ENCODE peak calls at places on chromosomes 3 and 15, in six cellular contexts. One of them, this sample, is unnamed.

GRCh38 chr15:82647835-82648256 is 683 bp upstream of the CPEB1 start:
- DNase-seq in H1: no peak
- DNase-seq in mesenchymal stem cell: no peak
- DNase-seq in IMR-90: no peak
- DNase-seq in H9: peak
- DNase-seq in neuronal stem cell: no peak
- DNase-seq in this sample: no peak

GRCh38 chr15:45112592-45113379 is 1.2 kb downstream of the DUOX2 start:
- DNase-seq in H9: peak
- DNase-seq in H1: peak
- DNase-seq in mesenchymal stem cell: no peak
- DNase-seq in IMR-90: no peak
- DNase-seq in neuronal stem cell: no peak
- DNase-seq in this sample: no peak

GRCh38 chr3:85228966-85229365 is 270.2 kb downstream of the CADM2 start:
- DNase-seq in mesenchymal stem cell: no peak
- DNase-seq in H1: no peak
- DNase-seq in neuronal stem cell: no peak
- DNase-seq in H9: no peak
- DNase-seq in IMR-90: no peak
- DNase-seq in this sample: no peak

GRCh38 chr3:75049581-75049980 is 435.1 kb upstream of the CNTN3 start:
- DNase-seq in H9: no peak
- DNase-seq in IMR-90: no peak
- DNase-seq in mesenchymal stem cell: no peak
- DNase-seq in H1: no peak
- DNase-seq in neuronal stem cell: no peak
- DNase-seq in this sample: no peak

GRCh38 chr3:170201527-170201926 is 20.0 kb upstream of the PHC3 start:
- DNase-seq in neuronal stem cell: no peak
- DNase-seq in IMR-90: no peak
- DNase-seq in H1: no peak
- DNase-seq in mesenchymal stem cell: no peak
- DNase-seq in H9: no peak
- DNase-seq in this sample: no peak

GRCh38 chr3:126304291-126304690 is 52.9 kb downstream of the KLF15 start:
- DNase-seq in H1: no peak
- DNase-seq in mesenchymal stem cell: no peak
- DNase-seq in IMR-90: no peak
- DNase-seq in neuronal stem cell: no peak
- DNase-seq in H9: no peak
- DNase-seq in this sample: no peak

GRCh38 chr3:107392549-107393165 is 15.4 kb downstream of the CCDC54 start:
- DNase-seq in H9: no peak
- DNase-seq in H1: no peak
- DNase-seq in neuronal stem cell: no peak
- DNase-seq in IMR-90: peak
- DNase-seq in mesenchymal stem cell: peak
- DNase-seq in this sample: peak

GRCh38 chr3:192883512-192883911 is 34.1 kb downstream of the MB21D2 start:
- DNase-seq in IMR-90: peak
- DNase-seq in mesenchymal stem cell: no peak
- DNase-seq in H9: no peak
- DNase-seq in neuronal stem cell: no peak
- DNase-seq in H1: no peak
- DNase-seq in this sample: no peak

GRCh38 chr15:71634820-71635219 is 175.5 kb upstream of the NR2E3 start:
- DNase-seq in H1: no peak
- DNase-seq in IMR-90: no peak
- DNase-seq in neuronal stem cell: peak
- DNase-seq in H9: no peak
- DNase-seq in mesenchymal stem cell: peak
- DNase-seq in this sample: no peak

GRCh38 chr15:60790641-60791040 is 311.7 kb upstream of the ICE2 start:
- DNase-seq in H1: no peak
- DNase-seq in H9: no peak
- DNase-seq in mesenchymal stem cell: no peak
- DNase-seq in IMR-90: no peak
- DNase-seq in neuronal stem cell: no peak
- DNase-seq in this sample: no peak

GRCh38 chr3:54202651-54203248 is 80.4 kb downstream of the CACNA2D3 start:
- DNase-seq in IMR-90: no peak
- DNase-seq in neuronal stem cell: no peak
- DNase-seq in H9: no peak
- DNase-seq in H1: no peak
- DNase-seq in mesenchymal stem cell: no peak
- DNase-seq in this sample: no peak

GRCh38 chr3:104437131-104437750 is 929.5 kb upstream of the ALCAM start:
- DNase-seq in H9: no peak
- DNase-seq in IMR-90: peak
- DNase-seq in neuronal stem cell: no peak
- DNase-seq in H1: no peak
- DNase-seq in mesenchymal stem cell: peak
- DNase-seq in this sample: peak

GRCh38 chr3:45689787-45690145 is 570 bp downstream of the SACM1L start:
- DNase-seq in mesenchymal stem cell: no peak
- DNase-seq in H1: no peak
- DNase-seq in neuronal stem cell: no peak
- DNase-seq in H9: no peak
- DNase-seq in IMR-90: no peak
- DNase-seq in this sample: no peak

GRCh38 chr3:32922078-32922477 is 29.4 kb upstream of the CCR4 start:
- DNase-seq in IMR-90: no peak
- DNase-seq in H1: no peak
- DNase-seq in neuronal stem cell: no peak
- DNase-seq in mesenchymal stem cell: no peak
- DNase-seq in H9: peak
- DNase-seq in this sample: no peak

GRCh38 chr3:192564611-192565010 is 162.7 kb downstream of the FGF12 start:
- DNase-seq in mesenchymal stem cell: no peak
- DNase-seq in IMR-90: no peak
- DNase-seq in H9: no peak
- DNase-seq in H1: no peak
- DNase-seq in neuronal stem cell: no peak
- DNase-seq in this sample: peak

GRCh38 chr3:12237912-12238650 is 50.8 kb upstream of the PPARG start:
- DNase-seq in H1: no peak
- DNase-seq in neuronal stem cell: no peak
- DNase-seq in mesenchymal stem cell: peak
- DNase-seq in H9: no peak
- DNase-seq in IMR-90: peak
- DNase-seq in this sample: no peak

GRCh38 chr15:29773000-29773399 is 49.3 kb downstream of the TJP1 start:
- DNase-seq in IMR-90: no peak
- DNase-seq in H9: no peak
- DNase-seq in H1: no peak
- DNase-seq in mesenchymal stem cell: no peak
- DNase-seq in neuronal stem cell: no peak
- DNase-seq in this sample: no peak

GRCh38 chr3:197430502-197430901 is 125.3 kb downstream of the BDH1 start:
- DNase-seq in IMR-90: no peak
- DNase-seq in neuronal stem cell: no peak
- DNase-seq in mesenchymal stem cell: peak
- DNase-seq in H1: no peak
- DNase-seq in H9: no peak
- DNase-seq in this sample: no peak

GRCh38 chr15:66619152-66619903 is 53.5 kb upstream of the LCTL start:
- DNase-seq in H9: peak
- DNase-seq in neuronal stem cell: peak
- DNase-seq in mesenchymal stem cell: peak
- DNase-seq in IMR-90: peak
- DNase-seq in H1: peak
- DNase-seq in this sample: peak

GRCh38 chr15:92811514-92811913 is 88.6 kb upstream of the CHD2 start:
- DNase-seq in mesenchymal stem cell: no peak
- DNase-seq in neuronal stem cell: no peak
- DNase-seq in H9: no peak
- DNase-seq in IMR-90: no peak
- DNase-seq in H1: no peak
- DNase-seq in this sample: peak

GRCh38 chr3:66253790-66254620 is 33.2 kb downstream of the SLC25A26 start:
- DNase-seq in neuronal stem cell: peak
- DNase-seq in H1: no peak
- DNase-seq in IMR-90: peak
- DNase-seq in H9: no peak
- DNase-seq in mesenchymal stem cell: peak
- DNase-seq in this sample: no peak

GRCh38 chr3:46895204-46895660 is 17.7 kb downstream of the PTH1R start:
- DNase-seq in H9: no peak
- DNase-seq in mesenchymal stem cell: peak
- DNase-seq in neuronal stem cell: no peak
- DNase-seq in H1: peak
- DNase-seq in IMR-90: peak
- DNase-seq in this sample: peak

GRCh38 chr3:128282392-128283196 is 129.3 kb downstream of the EEFSEC start:
- DNase-seq in neuronal stem cell: no peak
- DNase-seq in IMR-90: peak
- DNase-seq in H9: peak
- DNase-seq in mesenchymal stem cell: no peak
- DNase-seq in H1: peak
- DNase-seq in this sample: no peak

GRCh38 chr3:188594137-188594536 is 440.2 kb downstream of the LPP start:
- DNase-seq in neuronal stem cell: no peak
- DNase-seq in H9: no peak
- DNase-seq in mesenchymal stem cell: peak
- DNase-seq in IMR-90: peak
- DNase-seq in H1: no peak
- DNase-seq in this sample: peak

GRCh38 chr15:85405467-85405866 is 25.1 kb downstream of the AKAP13 start:
- DNase-seq in H1: no peak
- DNase-seq in H9: no peak
- DNase-seq in IMR-90: no peak
- DNase-seq in mesenchymal stem cell: no peak
- DNase-seq in neuronal stem cell: no peak
- DNase-seq in this sample: no peak

GRCh38 chr15:45199136-45199810 is 11.5 kb upstream of the SHF start:
- DNase-seq in H1: no peak
- DNase-seq in H9: peak
- DNase-seq in neuronal stem cell: peak
- DNase-seq in mesenchymal stem cell: peak
- DNase-seq in IMR-90: no peak
- DNase-seq in this sample: peak

GRCh38 chr3:99646107-99646435 is 7.7 kb downstream of the COL8A1 start:
- DNase-seq in H1: no peak
- DNase-seq in H9: no peak
- DNase-seq in neuronal stem cell: no peak
- DNase-seq in mesenchymal stem cell: no peak
- DNase-seq in IMR-90: no peak
- DNase-seq in this sample: no peak

DNA sequence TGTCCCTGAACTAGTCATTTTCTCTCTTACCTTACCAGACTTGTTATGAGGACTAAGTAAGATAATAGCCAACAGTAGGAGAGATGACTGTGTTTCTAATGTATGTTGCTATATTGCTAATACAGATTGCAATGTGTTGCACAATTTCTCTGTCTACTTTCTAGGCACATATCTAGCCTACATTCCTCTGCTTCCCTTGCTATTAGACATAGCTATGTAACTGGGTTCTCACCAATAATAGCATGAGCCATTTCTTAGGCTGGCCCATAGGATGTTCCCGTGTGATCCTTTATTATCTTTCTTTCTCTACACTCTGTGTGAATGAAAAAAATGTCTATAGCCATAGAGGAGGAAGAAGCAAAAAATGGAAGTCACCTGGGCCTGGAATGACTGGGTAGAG is 6.8 kb upstream of the LRRN1 start:
- DNase-seq in neuronal stem cell: no peak
- DNase-seq in H1: no peak
- DNase-seq in IMR-90: no peak
- DNase-seq in H9: no peak
- DNase-seq in mesenchymal stem cell: no peak
- DNase-seq in this sample: peak
- H4K91ac ChIP-seq in neuronal stem cell: no peak
- H4K91ac ChIP-seq in H1: no peak
- H4K91ac ChIP-seq in IMR-90: no peak
- H4K91ac ChIP-seq in H9: no peak
- H4K91ac ChIP-seq in mesenchymal stem cell: no peak
- H4K91ac ChIP-seq in this sample: no peak

GRCh38 chr3:67788396-67788795 is 134.0 kb upstream of the SUCLG2 start:
- DNase-seq in IMR-90: no peak
- DNase-seq in H9: no peak
- DNase-seq in neuronal stem cell: no peak
- DNase-seq in mesenchymal stem cell: no peak
- DNase-seq in H1: no peak
- DNase-seq in this sample: no peak

GRCh38 chr3:67790043-67790442 is 135.6 kb upstream of the SUCLG2 start:
- DNase-seq in mesenchymal stem cell: peak
- DNase-seq in H9: peak
- DNase-seq in neuronal stem cell: peak
- DNase-seq in IMR-90: peak
- DNase-seq in H1: peak
- DNase-seq in this sample: peak

GRCh38 chr3:67791620-67792019 is 137.2 kb upstream of the SUCLG2 start:
- DNase-seq in H1: no peak
- DNase-seq in neuronal stem cell: no peak
- DNase-seq in H9: no peak
- DNase-seq in IMR-90: no peak
- DNase-seq in mesenchymal stem cell: no peak
- DNase-seq in this sample: no peak
- H4K91ac ChIP-seq in H1: no peak
- H4K91ac ChIP-seq in neuronal stem cell: no peak
- H4K91ac ChIP-seq in H9: no peak
- H4K91ac ChIP-seq in IMR-90: no peak
- H4K91ac ChIP-seq in mesenchymal stem cell: no peak
- H4K91ac ChIP-seq in this sample: no peak

GRCh38 chr3:94172695-94173310 is 109.9 kb downstream of the NSUN3 start:
- DNase-seq in mesenchymal stem cell: no peak
- DNase-seq in IMR-90: no peak
- DNase-seq in H9: no peak
- DNase-seq in neuronal stem cell: no peak
- DNase-seq in H1: no peak
- DNase-seq in this sample: no peak
- H4K91ac ChIP-seq in mesenchymal stem cell: no peak
- H4K91ac ChIP-seq in IMR-90: no peak
- H4K91ac ChIP-seq in H9: no peak
- H4K91ac ChIP-seq in neuronal stem cell: no peak
- H4K91ac ChIP-seq in H1: no peak
- H4K91ac ChIP-seq in this sample: no peak

GRCh38 chr15:74182131-74182530 is 8.6 kb downstream of the ISLR start:
- DNase-seq in mesenchymal stem cell: no peak
- DNase-seq in H9: no peak
- DNase-seq in H1: no peak
- DNase-seq in IMR-90: no peak
- DNase-seq in neuronal stem cell: no peak
- DNase-seq in this sample: no peak

GRCh38 chr15:74179101-74179841 is 5.8 kb downstream of the ISLR start:
- DNase-seq in H1: no peak
- DNase-seq in IMR-90: peak
- DNase-seq in mesenchymal stem cell: peak
- DNase-seq in neuronal stem cell: no peak
- DNase-seq in H9: no peak
- DNase-seq in this sample: peak

GRCh38 chr15:74180689-74181602 is 7.4 kb downstream of the ISLR start:
- DNase-seq in neuronal stem cell: no peak
- DNase-seq in H1: no peak
- DNase-seq in H9: no peak
- DNase-seq in mesenchymal stem cell: no peak
- DNase-seq in IMR-90: no peak
- DNase-seq in this sample: no peak

GRCh38 chr15:74178326-74179100 is 5.0 kb downstream of the ISLR start:
- DNase-seq in neuronal stem cell: no peak
- DNase-seq in H9: no peak
- DNase-seq in IMR-90: no peak
- DNase-seq in mesenchymal stem cell: no peak
- DNase-seq in H1: no peak
- DNase-seq in this sample: no peak

GRCh38 chr15:74179983-74180688 is 6.6 kb downstream of the ISLR start:
- DNase-seq in IMR-90: peak
- DNase-seq in H9: no peak
- DNase-seq in mesenchymal stem cell: peak
- DNase-seq in H1: no peak
- DNase-seq in neuronal stem cell: no peak
- DNase-seq in this sample: peak
- H4K91ac ChIP-seq in IMR-90: peak
- H4K91ac ChIP-seq in H9: no peak
- H4K91ac ChIP-seq in mesenchymal stem cell: peak
- H4K91ac ChIP-seq in H1: no peak
- H4K91ac ChIP-seq in neuronal stem cell: no peak
- H4K91ac ChIP-seq in this sample: no peak

This sample was measured in trophoblast cell.